ENCODE peak calls at places on chromosomes 13 and 19, in ten cellular contexts. N is fibroblast of the conjunctiva; H is A549; L is activated naive CD4-positive, alpha-beta T cell treated with Interleukin-2 at 50 U/mL for 16 hours; Q is RCC 7860; U is PC-3; K is B cell; M is SW480; C is KG1; A is Caco-2. Z is an unnamed sample.
A peak's percentile ranks its signal among the peaks of the same experiment; 100 is the strongest.

GRCh38 chr19:20245309-20245708 is 78.3 kb downstream of the ZNF486 start:
- DNase-seq in N (no peak), H (no peak), L (no peak), Q (no peak), U (no peak), K (no peak), M (no peak), C (no peak), A (no peak), Z (no peak)

GRCh38 chr13:38814331-38814730 is 127.5 kb downstream of the FREM2 start:
- DNase-seq in N (no peak), H (no peak), L (no peak), Q (no peak), U (no peak), K (no peak), M (peak; percentile 51), C (no peak), A (no peak), Z (peak; percentile 30)

GRCh38 chr19:49820125-49820524 is 2.0 kb downstream of the MED25 start:
- DNase-seq in N (no peak), H (no peak), L (no peak), Q (no peak), U (no peak), K (no peak), M (no peak), C (no peak), A (no peak), Z (no peak)

GRCh38 chr19:3186377-3186688 is 603 bp downstream of the NCLN start:
- DNase-seq in N (no peak), H (no peak), L (no peak), Q (no peak), U (no peak), K (no peak), M (no peak), C (no peak), A (no peak), Z (peak; percentile 14)

GRCh38 chr13:110001622-110002275 is 215.4 kb upstream of the IRS2 start:
- DNase-seq in N (no peak), H (peak; percentile 10), L (no peak), Q (peak; percentile 40), U (peak; percentile 74), K (no peak), M (no peak), C (no peak), A (no peak), Z (no peak)

GRCh38 chr19:35347171-35347929 is at the start of gene FFAR1:
- DNase-seq in N (no peak), H (no peak), L (peak; percentile 50), Q (no peak), U (no peak), K (peak; percentile 83), M (no peak), C (peak; percentile 53), A (no peak), Z (no peak)

GRCh38 chr13:98665638-98665995 is 86.9 kb downstream of the SLC15A1 start:
- DNase-seq in N (no peak), H (no peak), L (no peak), Q (peak; percentile 21), U (peak; percentile 56), K (no peak), M (no peak), C (no peak), A (peak; percentile 74), Z (peak; percentile 29)

GRCh38 chr19:5403968-5404640 is 51.1 kb upstream of the ZNRF4 start:
- DNase-seq in N (peak; percentile 59), H (peak; percentile 79), L (peak; percentile 45), Q (peak; percentile 31), U (peak; percentile 97), K (peak; percentile 49), M (peak; percentile 70), C (peak; percentile 32), A (peak; percentile 90), Z (peak; percentile 80)

GRCh38 chr13:93224545-93224944 is 2.1 kb upstream of the GPC6 start:
- DNase-seq in N (no peak), H (peak; percentile 80), L (no peak), Q (peak; percentile 92), U (peak; percentile 22), K (no peak), M (no peak), C (no peak), A (peak; percentile 72), Z (no peak)

GRCh38 chr19:49475995-49476880 is 2.2 kb downstream of the FLT3LG start:
- DNase-seq in N (no peak), H (peak; percentile 80), L (peak; percentile 81), Q (no peak), U (no peak), K (no peak), M (peak; percentile 64), C (peak; percentile 23), A (peak; percentile 76), Z (peak; percentile 64)

GRCh38 chr13:93146584-93147292 is 79.9 kb upstream of the GPC6 start:
- DNase-seq in N (peak; percentile 3), H (no peak), L (no peak), Q (peak; percentile 62), U (peak; percentile 30), K (no peak), M (no peak), C (no peak), A (no peak), Z (no peak)

GRCh38 chr13:27321619-27322385 is 51.2 kb downstream of the RASL11A start:
- DNase-seq in N (no peak), H (no peak), L (no peak), Q (no peak), U (no peak), K (no peak), M (no peak), C (no peak), A (no peak), Z (no peak)

GRCh38 chr13:96460571-96460970 is 370.7 kb downstream of the HS6ST3 start:
- DNase-seq in N (no peak), H (no peak), L (no peak), Q (no peak), U (peak; percentile 21), K (no peak), M (no peak), C (no peak), A (no peak), Z (no peak)

GRCh38 chr13:111312944-111313590 is 7.4 kb upstream of the TEX29 start:
- DNase-seq in N (no peak), H (no peak), L (no peak), Q (no peak), U (no peak), K (peak; percentile 25), M (no peak), C (no peak), A (no peak), Z (no peak)

GRCh38 chr19:4016486-4016885 is 8.9 kb downstream of the PIAS4 start:
- DNase-seq in N (no peak), H (no peak), L (no peak), Q (no peak), U (no peak), K (no peak), M (no peak), C (no peak), A (no peak), Z (no peak)

GRCh38 chr13:42815686-42816085 is 34.3 kb downstream of the FAM216B start:
- DNase-seq in N (peak; percentile 48), H (no peak), L (no peak), Q (no peak), U (no peak), K (no peak), M (no peak), C (no peak), A (no peak), Z (no peak)

GRCh38 chr19:7917292-7918061 is 2.7 kb upstream of the SNAPC2 start:
- DNase-seq in N (no peak), H (peak; percentile 61), L (peak; percentile 70), Q (no peak), U (peak; percentile 75), K (peak; percentile 64), M (peak; percentile 68), C (peak; percentile 42), A (peak; percentile 79), Z (no peak)

GRCh38 chr13:74134777-74135305 is 637 bp upstream of the KLF12 start:
- DNase-seq in N (no peak), H (peak; percentile 48), L (peak; percentile 75), Q (peak; percentile 23), U (peak; percentile 51), K (peak; percentile 59), M (peak; percentile 67), C (no peak), A (peak; percentile 69), Z (peak; percentile 77)

GRCh38 chr19:44998025-44998424 is 3.2 kb upstream of the RELB start:
- DNase-seq in N (no peak), H (no peak), L (no peak), Q (no peak), U (no peak), K (no peak), M (no peak), C (no peak), A (no peak), Z (no peak)

GRCh38 chr13:73303858-73304257 is 245.1 kb downstream of the KLF5 start:
- DNase-seq in N (no peak), H (no peak), L (peak; percentile 53), Q (peak; percentile 43), U (peak; percentile 82), K (no peak), M (no peak), C (no peak), A (no peak), Z (no peak)